ENCODE peak calls at places on chromosome 4, in six cellular contexts. M is K562, N is A549, E is NB4, L is GM12878, P is endothelial cell of umbilical vein. I is an unnamed sample.
A peak's percentile ranks its signal among the peaks of the same experiment; 100 is the strongest.

GRCh38 chr4:81698536-81698935 is 226.8 kb upstream of the RASGEF1B start:
- DNase-seq in M (no peak), N (no peak), E (no peak), L (no peak), P (no peak), I (no peak)

GRCh38 chr4:63619771-63620170 is 789.5 kb downstream of the TECRL start:
- DNase-seq in M (no peak), N (no peak), E (no peak), L (no peak), P (no peak), I (no peak)

GRCh38 chr4:139576219-139576618 is 20.2 kb upstream of the SETD7 start:
- DNase-seq in M (no peak), N (no peak), E (no peak), L (no peak), P (no peak), I (no peak)

GRCh38 chr4:7623468-7623867 is 188.7 kb upstream of the PSAPL1 start:
- DNase-seq in M (no peak), N (no peak), E (no peak), L (no peak), P (no peak), I (no peak)

GRCh38 chr4:15695240-15695699 is 7.6 kb upstream of the BST1 start:
- DNase-seq in M (no peak), N (peak; percentile 82), E (peak; percentile 45), L (no peak), P (peak; percentile 43), I (no peak)

GRCh38 chr4:31655328-31655727 is 935.2 kb downstream of the PCDH7 start:
- DNase-seq in M (no peak), N (no peak), E (no peak), L (no peak), P (no peak), I (no peak)

GRCh38 chr4:67556426-67556825 is 2.1 kb upstream of the STAP1 start:
- DNase-seq in M (no peak), N (no peak), E (no peak), L (no peak), P (no peak), I (no peak)

GRCh38 chr4:165711436-165711835 is 161.6 kb upstream of the TLL1 start:
- DNase-seq in M (no peak), N (no peak), E (no peak), L (no peak), P (peak; percentile 39), I (no peak)

GRCh38 chr4:94253036-94253435 is 45.4 kb downstream of the SMARCAD1 start:
- DNase-seq in M (peak; percentile 37), N (peak; percentile 22), E (peak; percentile 2), L (no peak), P (no peak), I (no peak)

GRCh38 chr4:135281230-135281629 is 1079.6 kb upstream of the PABPC4L start:
- DNase-seq in M (no peak), N (no peak), E (no peak), L (no peak), P (no peak), I (no peak)

GRCh38 chr4:123478859-123479345 is 82.3 kb downstream of the SPRY1 start:
- DNase-seq in M (no peak), N (no peak), E (peak; percentile 49), L (no peak), P (no peak), I (peak; percentile 100)

GRCh38 chr4:124903995-124904722 is 191.6 kb upstream of the ANKRD50 start:
- DNase-seq in M (no peak), N (peak; percentile 5), E (no peak), L (no peak), P (peak; percentile 87), I (no peak)

GRCh38 chr4:124389591-124389990 is 322.9 kb downstream of the ANKRD50 start:
- DNase-seq in M (no peak), N (no peak), E (no peak), L (no peak), P (peak; percentile 26), I (no peak)

GRCh38 chr4:159871141-159871540 is 768.3 kb downstream of the RAPGEF2 start:
- DNase-seq in M (no peak), N (no peak), E (no peak), L (no peak), P (no peak), I (no peak)

GRCh38 chr4:164977243-164978164 is at the start of gene TRIM61:
- DNase-seq in M (no peak), N (no peak), E (no peak), L (peak; percentile 54), P (no peak), I (no peak)

GRCh38 chr4:126582737-126583136 is 1050.0 kb upstream of the INTU start:
- DNase-seq in M (no peak), N (peak; percentile 0), E (no peak), L (no peak), P (no peak), I (no peak)

GRCh38 chr4:145285928-145286327 is 105.5 kb upstream of the OTUD4 start:
- DNase-seq in M (no peak), N (no peak), E (no peak), L (no peak), P (peak; percentile 65), I (no peak)

GRCh38 chr4:11214281-11214680 is 214.4 kb downstream of the HS3ST1 start:
- DNase-seq in M (no peak), N (no peak), E (no peak), L (no peak), P (no peak), I (peak; percentile 7)

GRCh38 chr4:7857238-7857701 is 82.4 kb downstream of the AFAP1 start:
- DNase-seq in M (no peak), N (no peak), E (no peak), L (no peak), P (peak; percentile 61), I (no peak)

GRCh38 chr4:156347412-156348075 is 393.9 kb upstream of the CTSO start:
- DNase-seq in M (no peak), N (no peak), E (no peak), L (no peak), P (no peak), I (no peak)

GRCh38 chr4:37765741-37766140 is 60.7 kb upstream of the PGM2 start:
- DNase-seq in M (no peak), N (no peak), E (peak; percentile 27), L (peak; percentile 40), P (no peak), I (peak; percentile 78)

GRCh38 chr4:187307131-187307530 is 583.5 kb upstream of the FAT1 start:
- DNase-seq in M (no peak), N (no peak), E (no peak), L (no peak), P (no peak), I (no peak)

GRCh38 chr4:2695661-2696060 is 60.5 kb downstream of the TNIP2 start:
- DNase-seq in M (no peak), N (no peak), E (no peak), L (no peak), P (no peak), I (no peak)
- TF ChIP-seq MYC in M (no peak), N (no peak), E (no peak), L (no peak), P (no peak), I (no peak)

GRCh38 chr4:169313732-169314131 is 43.0 kb upstream of the SH3RF1 start:
- DNase-seq in M (no peak), N (no peak), E (no peak), L (no peak), P (no peak), I (no peak)

GRCh38 chr4:169309326-169309967 is 38.7 kb upstream of the SH3RF1 start:
- DNase-seq in M (peak; percentile 1), N (no peak), E (no peak), L (no peak), P (no peak), I (no peak)

GRCh38 chr4:169314906-169315305 is 44.1 kb upstream of the SH3RF1 start:
- DNase-seq in M (no peak), N (peak; percentile 70), E (no peak), L (no peak), P (peak; percentile 88), I (peak; percentile 91)

GRCh38 chr4:169312690-169313422 is 42.1 kb upstream of the SH3RF1 start:
- DNase-seq in M (no peak), N (no peak), E (no peak), L (no peak), P (no peak), I (no peak)

GRCh38 chr4:169311643-169312365 is 41.0 kb upstream of the SH3RF1 start:
- DNase-seq in M (peak; percentile 33), N (peak; percentile 45), E (peak; percentile 57), L (peak; percentile 30), P (peak; percentile 57), I (peak; percentile 73)
- TF ChIP-seq MYC in M (no peak), N (no peak), E (no peak), L (no peak), P (no peak), I (no peak)

DNA sequence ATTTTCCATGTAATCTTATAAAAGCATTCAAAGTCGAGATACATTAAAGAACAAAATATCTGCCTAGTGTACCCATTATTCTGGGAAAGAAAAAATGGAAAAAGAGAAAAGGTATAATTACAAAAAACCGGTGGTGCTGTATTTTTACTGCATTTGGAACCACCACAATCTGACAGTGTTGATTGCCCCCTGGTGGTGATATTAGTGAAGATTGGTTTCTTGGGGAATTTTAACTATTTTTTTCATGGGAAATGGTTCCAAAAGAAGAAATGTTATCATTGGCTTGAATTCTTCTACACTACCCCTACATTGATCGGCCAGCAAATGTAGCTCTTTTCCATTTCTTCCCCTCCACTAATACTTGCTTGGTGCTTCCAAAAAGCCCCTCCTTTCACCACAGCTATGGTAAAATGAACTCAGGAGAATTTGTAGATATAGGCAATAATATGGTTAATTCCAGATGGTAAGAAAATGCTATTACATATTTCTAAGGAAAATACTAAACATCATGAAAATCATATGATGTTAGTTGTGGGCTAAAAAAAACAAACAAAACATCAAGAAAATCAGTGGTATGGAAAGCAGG is 50.0 kb downstream of the COX18 start:
- DNase-seq in M (peak; percentile 24), N (peak; percentile 18), E (peak; percentile 46), L (no peak), P (peak; percentile 56), I (peak; percentile 23)
- TF ChIP-seq MYC in M (no peak), N (no peak), E (no peak), L (no peak), P (no peak), I (no peak)

DNA sequence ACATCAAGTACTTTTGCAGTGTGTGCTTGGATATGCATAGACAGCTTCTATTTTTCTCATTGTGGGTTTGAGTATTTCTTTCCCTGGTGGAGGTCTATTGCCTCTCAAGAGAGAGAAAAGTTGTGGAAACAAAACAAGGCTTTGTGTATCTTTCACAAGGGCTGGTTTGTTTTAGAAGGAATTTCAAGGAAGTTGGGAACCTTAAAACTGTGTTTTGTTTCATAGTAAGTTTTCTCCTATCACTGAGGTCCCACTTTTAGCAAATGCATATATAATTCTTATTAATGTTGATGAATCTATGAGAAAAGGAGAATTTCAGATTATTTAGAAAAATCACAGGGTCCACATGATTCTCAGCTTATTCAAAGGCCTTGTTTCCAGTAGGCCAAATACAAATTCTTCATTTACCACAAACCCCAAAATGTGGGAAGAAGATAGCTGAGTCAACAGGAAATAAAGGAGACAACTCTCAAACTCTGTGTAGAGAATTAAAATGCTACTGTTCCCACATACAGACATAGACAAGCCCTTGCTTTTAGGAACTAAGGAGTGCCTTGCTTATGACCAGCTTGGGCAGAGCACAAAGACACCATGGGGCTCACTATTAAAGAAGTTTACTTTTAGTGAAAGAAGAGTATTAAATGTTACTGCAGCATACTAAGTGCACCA is 177.3 kb upstream of the LEF1 start:
- DNase-seq in M (no peak), N (no peak), E (no peak), L (no peak), P (no peak), I (no peak)
- TF ChIP-seq MYC in M (no peak), N (no peak), E (no peak), L (no peak), P (no peak), I (no peak)

I was measured in HepG2.